ENCODE peak calls at places on chromosomes 11 and 22, in five cellular contexts. B is endothelial cell of umbilical vein, C is HCT116, F is H1, R is SK-N-SH. U is an unnamed sample. For H3K9me3, the result is how much of the 10 kb centered on the place peaks cover.

GRCh38 chr22:44870021-44870420 is 117.6 kb downstream of the ARHGAP8 start:
- DNase-seq in B (no peak), C (peak), F (no peak), R (no peak), U (no peak)

GRCh38 chr22:17265649-17266248 is 46.5 kb upstream of the ADA2 start:
- DNase-seq in B (no peak), C (no peak), F (no peak), R (no peak), U (no peak)

GRCh38 chr22:17985606-17986005 is 38.8 kb downstream of the MICAL3 start:
- DNase-seq in B (no peak), C (no peak), F (no peak), R (no peak), U (no peak)

GRCh38 chr11:16321148-16321547 is 35.2 kb downstream of the SOX6 start:
- DNase-seq in B (no peak), C (no peak), F (no peak), R (no peak), U (no peak)

GRCh38 chr22:28560005-28560742 is 119.5 kb downstream of the TTC28 start:
- DNase-seq in B (peak), C (no peak), F (no peak), R (no peak), U (no peak)

GRCh38 chr11:70111269-70112016 is 33.3 kb downstream of the ANO1 start:
- DNase-seq in B (no peak), C (no peak), F (no peak), R (no peak), U (peak)

GRCh38 chr11:47914743-47915142 is 65.6 kb upstream of the PTPRJ start:
- DNase-seq in B (peak), C (no peak), F (no peak), R (peak), U (peak)

GRCh38 chr11:106087815-106088435 is 10.5 kb downstream of the AASDHPPT start:
- DNase-seq in B (peak), C (peak), F (no peak), R (peak), U (peak)

GRCh38 chr11:33507967-33508366 is 192.7 kb downstream of the C11orf91 start:
- DNase-seq in B (no peak), C (peak), F (no peak), R (no peak), U (peak)

GRCh38 chr11:47466701-47467250 is 17.8 kb upstream of the RAPSN start:
- DNase-seq in B (peak), C (no peak), F (no peak), R (peak), U (no peak)

DNA sequence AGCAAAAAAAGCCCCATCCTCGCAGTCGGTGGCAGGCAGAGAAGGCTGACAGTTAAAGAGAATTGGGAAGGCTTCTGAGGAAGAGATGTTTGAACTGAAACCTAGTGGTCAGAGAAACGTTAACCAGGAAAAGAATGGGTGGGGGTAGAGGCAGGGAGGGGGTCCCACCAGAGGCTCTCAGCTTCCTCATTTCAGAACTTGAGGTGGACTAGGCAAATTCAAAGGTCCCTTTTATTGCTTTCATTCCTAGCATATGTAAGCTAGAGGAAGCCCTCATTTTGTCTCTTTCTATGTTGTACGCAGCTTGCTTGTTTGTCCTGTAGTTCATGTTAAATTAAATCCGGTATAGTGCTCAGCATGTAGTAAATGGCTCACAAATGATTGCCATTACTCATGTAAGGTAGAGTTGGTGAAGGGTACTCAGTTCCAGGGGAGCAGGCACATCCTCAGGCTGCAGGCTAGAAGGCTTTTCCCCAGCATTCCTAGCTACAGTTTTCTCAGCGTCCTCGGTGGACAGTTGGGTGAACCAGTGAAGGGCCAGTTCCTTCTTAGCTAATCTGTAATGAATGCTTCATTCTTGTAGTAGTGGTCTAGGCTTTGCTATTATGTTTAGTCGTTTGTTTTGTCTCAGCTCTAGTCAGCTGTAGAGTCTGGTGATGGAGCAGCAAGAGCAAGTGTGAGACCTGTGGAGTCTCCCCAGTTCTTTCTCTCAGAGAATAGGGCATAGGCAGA is 58.6 kb downstream of the UVRAG start:
- DNase-seq in B (peak), C (no peak), F (no peak), R (no peak), U (no peak)
- H3K9ac ChIP-seq in B (no peak), C (no peak), F (no peak), R (no peak), U (no peak)

DNA sequence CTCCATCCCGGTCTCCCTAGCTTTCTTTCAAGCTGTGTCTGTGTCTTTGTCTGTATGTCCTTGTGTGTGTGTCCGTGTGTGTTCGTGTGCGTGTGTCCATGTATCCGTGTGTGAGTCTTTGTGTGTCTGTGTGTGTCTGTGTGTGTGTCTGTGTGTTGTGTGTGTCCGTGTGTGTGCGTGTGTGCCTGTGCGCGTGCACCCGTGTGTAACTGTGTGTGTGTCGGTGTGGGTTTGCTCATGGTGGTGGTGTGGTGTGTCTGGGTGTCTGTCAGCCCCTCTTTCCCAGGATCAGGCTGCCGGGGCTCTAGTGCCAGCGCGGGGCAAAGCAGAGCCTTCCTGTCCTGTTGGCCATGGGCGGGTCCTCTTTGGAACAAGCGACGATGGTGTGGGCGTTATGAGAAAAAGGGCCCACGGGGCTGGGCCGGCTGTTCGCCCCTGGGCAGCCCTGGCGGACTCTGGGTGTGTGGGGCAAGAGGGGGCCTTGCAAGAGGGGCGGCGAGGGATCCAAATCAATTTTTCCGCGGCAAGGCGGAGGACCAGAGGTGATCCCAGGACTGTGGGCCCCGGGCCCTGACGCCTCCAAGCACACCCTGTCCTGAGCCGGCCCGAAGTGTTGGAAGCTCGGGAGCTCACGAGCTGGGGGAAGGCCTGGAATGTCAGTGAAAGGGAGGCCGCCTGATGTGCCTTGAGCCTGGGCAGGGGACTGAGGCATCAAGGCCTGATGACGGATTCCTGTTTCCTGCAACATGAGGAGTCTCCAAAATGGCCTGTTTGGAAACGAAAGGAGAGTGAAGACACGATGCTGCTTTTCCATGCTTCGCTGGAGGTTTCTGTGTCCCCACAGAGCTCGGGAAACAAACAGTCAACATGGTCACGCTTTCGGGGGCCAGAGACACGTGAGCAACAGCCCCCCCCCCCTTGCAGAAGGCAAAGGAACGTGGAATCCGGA is 3929.2 kb upstream of the OR11H1 start:
- DNase-seq in B (no peak), C (no peak), F (no peak), R (no peak), U (no peak)
- H3K9me3 ChIP-seq in B (under half), C (under half), F (half or more), R (under half), U (under half)

DNA sequence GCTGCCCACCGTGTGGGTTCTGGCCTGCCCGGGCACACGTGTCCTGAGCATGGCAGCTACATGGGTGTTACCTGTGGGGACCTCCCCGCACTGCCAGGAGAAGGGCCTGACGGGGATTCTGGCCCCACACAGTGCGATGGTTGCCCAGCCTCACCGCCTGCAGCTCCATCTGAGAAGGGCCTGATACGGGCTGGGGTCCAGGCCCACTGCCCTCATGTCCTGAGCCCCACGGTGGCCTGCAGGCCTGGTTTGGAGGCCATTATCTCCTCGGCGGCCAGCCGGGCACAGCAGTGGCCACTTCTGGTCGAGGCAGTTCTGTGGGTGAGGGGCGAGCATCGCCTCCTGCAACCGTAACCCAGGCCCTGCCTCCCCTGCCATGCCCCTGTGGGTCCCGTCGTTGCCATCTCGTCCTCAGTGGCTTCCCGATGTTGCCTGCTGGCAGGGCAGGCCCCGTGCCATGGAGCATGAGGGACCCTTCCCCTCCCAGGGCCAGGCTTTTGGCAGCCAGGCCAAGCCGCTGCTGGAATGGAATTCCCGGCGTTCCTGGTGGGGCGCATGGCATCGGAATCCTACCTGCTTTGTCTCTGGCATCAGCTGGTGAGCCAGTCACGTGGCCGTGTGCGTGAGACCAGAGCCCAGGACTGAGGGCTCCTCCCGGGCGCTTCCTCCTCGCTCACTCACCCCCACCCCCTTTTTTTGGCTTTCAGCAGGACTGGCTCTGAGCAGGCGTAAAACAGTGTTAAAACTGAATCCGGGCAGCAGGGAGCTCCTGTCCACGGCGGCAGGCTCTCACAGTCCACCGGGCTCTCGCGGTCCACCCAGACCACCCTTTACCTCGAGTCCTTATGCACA is 71.9 kb upstream of the PPARA start:
- DNase-seq in B (no peak), C (no peak), F (no peak), R (peak), U (no peak)
- TF ChIP-seq POLR2AphosphoS5 in B (no peak), C (peak), F (no peak), R (peak), U (peak)

GRCh38 chr11:68008381-68009337 is 1.5 kb upstream of the ALDH3B1 start:
- DNase-seq in B (no peak), C (no peak), F (no peak), R (peak), U (no peak)

GRCh38 chr11:68003846-68004550 is at the start of gene UNC93B1:
- DNase-seq in B (peak), C (peak), F (peak), R (peak), U (peak)

GRCh38 chr11:68004551-68005335 is 846 bp upstream of the UNC93B1 start:
- DNase-seq in B (no peak), C (peak), F (no peak), R (no peak), U (no peak)

GRCh38 chr11:68007498-68008380 is 2.4 kb upstream of the ALDH3B1 start:
- DNase-seq in B (no peak), C (no peak), F (no peak), R (no peak), U (no peak)

DNA sequence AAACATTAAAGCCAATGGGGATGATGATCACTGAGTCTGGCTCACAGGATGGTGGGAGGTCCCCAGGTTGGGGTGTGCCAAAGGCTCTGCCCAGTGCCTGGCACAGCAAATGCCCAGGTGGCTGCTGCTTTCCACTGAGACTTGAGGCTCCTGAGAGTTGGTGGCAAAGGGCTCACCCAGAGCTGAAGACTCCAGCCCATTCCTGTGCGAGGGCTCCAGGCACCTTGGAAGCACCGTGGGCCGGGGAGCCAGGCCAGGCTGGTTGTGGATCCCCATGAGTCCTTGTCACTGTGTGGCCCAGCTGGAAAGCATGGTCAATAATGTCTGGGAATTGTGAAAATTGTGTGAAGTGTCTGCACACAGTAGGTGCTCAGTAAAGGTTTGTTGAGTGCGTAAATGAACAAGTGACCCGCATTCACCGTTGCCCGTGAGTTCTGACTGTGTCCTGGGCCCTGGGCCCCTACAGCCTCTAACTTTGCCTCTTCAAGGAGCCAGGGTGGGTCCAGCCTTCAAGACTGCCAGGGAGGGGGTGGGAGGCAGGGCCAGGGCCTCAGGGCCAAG is 2.8 kb upstream of the UNC93B1 start:
- DNase-seq in B (no peak), C (no peak), F (no peak), R (no peak), U (no peak)
- H3K9ac ChIP-seq in B (no peak), C (no peak), F (no peak), R (no peak), U (no peak)

GRCh38 chr11:134939905-134940304 is 527.9 kb upstream of the B3GAT1 start:
- DNase-seq in B (no peak), C (no peak), F (no peak), R (peak), U (peak)

GRCh38 chr11:134940441-134941125 is 528.5 kb upstream of the B3GAT1 start:
- DNase-seq in B (no peak), C (no peak), F (no peak), R (no peak), U (no peak)

GRCh38 chr11:134942633-134943032 is 530.6 kb upstream of the B3GAT1 start:
- DNase-seq in B (no peak), C (no peak), F (no peak), R (no peak), U (no peak)

GRCh38 chr11:134938212-134938611 is 526.2 kb upstream of the B3GAT1 start:
- DNase-seq in B (no peak), C (no peak), F (no peak), R (no peak), U (no peak)

GRCh38 chr11:134939046-134939445 is 527.0 kb upstream of the B3GAT1 start:
- DNase-seq in B (peak), C (no peak), F (no peak), R (no peak), U (no peak)
- H3K9me3 ChIP-seq in B (under half), C (under half), F (under half), R (under half), U (under half)

GRCh38 chr22:35589071-35589735 is 27.9 kb downstream of the MB start:
- DNase-seq in B (no peak), C (peak), F (no peak), R (no peak), U (no peak)
- TF ChIP-seq POLR2AphosphoS5 in B (no peak), C (peak), F (no peak), R (no peak), U (no peak)